ENCODE peak calls at places on chromosomes 7 and 10, in six cellular contexts. J, I, W, A, E and R are unnamed samples.

GRCh38 chr10:17200885-17201164 is 647 bp downstream of the TRDMT1 start:
- DNase-seq in J (peak; percentile 42), I (peak; percentile 38), W (no peak), A (peak; percentile 69), E (no peak), R (peak; percentile 49)

GRCh38 chr7:114856625-114857024 is 65.3 kb upstream of the MDFIC start:
- DNase-seq in J (no peak), I (peak; percentile 33), W (no peak), A (no peak), E (no peak), R (no peak)

GRCh38 chr7:30920584-30921539 is 9.2 kb downstream of the AQP1 start:
- DNase-seq in J (peak; percentile 79), I (peak; percentile 8), W (no peak), A (peak; percentile 23), E (peak; percentile 48), R (no peak)

GRCh38 chr10:28431139-28431538 is 101.8 kb upstream of the WAC start:
- DNase-seq in J (peak; percentile 10), I (no peak), W (no peak), A (no peak), E (no peak), R (no peak)

GRCh38 chr10:547591-548081 is 141.8 kb downstream of the DIP2C start:
- DNase-seq in J (no peak), I (no peak), W (no peak), A (no peak), E (no peak), R (no peak)

GRCh38 chr10:78341953-78342614 is 308.4 kb downstream of the RPS24 start:
- DNase-seq in J (no peak), I (no peak), W (no peak), A (no peak), E (no peak), R (no peak)

GRCh38 chr7:65509368-65510186 is 135.9 kb downstream of the ZNF92 start:
- DNase-seq in J (peak; percentile 14), I (no peak), W (no peak), A (no peak), E (peak; percentile 37), R (no peak)

GRCh38 chr7:69859342-69859741 is 261.1 kb downstream of the AUTS2 start:
- DNase-seq in J (no peak), I (no peak), W (no peak), A (no peak), E (no peak), R (no peak)

GRCh38 chr10:69769395-69769989 is 32.2 kb upstream of the COL13A1 start:
- DNase-seq in J (no peak), I (peak; percentile 61), W (peak; percentile 43), A (peak; percentile 66), E (no peak), R (no peak)

GRCh38 chr10:119713744-119714483 is 11.9 kb upstream of the INPP5F start:
- DNase-seq in J (no peak), I (no peak), W (no peak), A (no peak), E (no peak), R (no peak)

GRCh38 chr7:48667434-48667833 is 256.9 kb upstream of the CDC14C start:
- DNase-seq in J (no peak), I (no peak), W (no peak), A (no peak), E (no peak), R (no peak)

GRCh38 chr7:148699024-148699771 is 495 bp downstream of the CUL1 start:
- DNase-seq in J (peak; percentile 78), I (peak; percentile 68), W (no peak), A (peak; percentile 57), E (peak; percentile 76), R (no peak)

GRCh38 chr10:87579563-87579962 is 74.9 kb downstream of the MINPP1 start:
- DNase-seq in J (no peak), I (no peak), W (no peak), A (peak; percentile 47), E (no peak), R (no peak)

GRCh38 chr10:123606006-123606405 is 60.1 kb upstream of the GPR26 start:
- DNase-seq in J (no peak), I (no peak), W (no peak), A (no peak), E (no peak), R (no peak)

GRCh38 chr7:1679326-1679965 is 9.4 kb downstream of the ELFN1 start:
- DNase-seq in J (no peak), I (no peak), W (no peak), A (no peak), E (no peak), R (no peak)

GRCh38 chr10:43249151-43249961 is 17.5 kb downstream of the RASGEF1A start:
- DNase-seq in J (no peak), I (no peak), W (no peak), A (no peak), E (no peak), R (no peak)

GRCh38 chr7:130921391-130922180 is 187.6 kb upstream of the KLF14 start:
- DNase-seq in J (peak; percentile 16), I (no peak), W (peak; percentile 71), A (peak; percentile 48), E (no peak), R (no peak)

GRCh38 chr7:130942211-130942964 is 208.4 kb upstream of the KLF14 start:
- DNase-seq in J (no peak), I (peak; percentile 85), W (no peak), A (peak; percentile 96), E (no peak), R (no peak)

GRCh38 chr7:150967332-150967731 is 10.8 kb downstream of the KCNH2 start:
- DNase-seq in J (no peak), I (no peak), W (no peak), A (no peak), E (no peak), R (no peak)

GRCh38 chr10:28788767-28789166 is 111.4 kb downstream of the BAMBI start:
- DNase-seq in J (no peak), I (no peak), W (no peak), A (no peak), E (no peak), R (no peak)

GRCh38 chr10:103696094-103696410 is 159.3 kb downstream of the SH3PXD2A start:
- DNase-seq in J (no peak), I (no peak), W (no peak), A (no peak), E (no peak), R (no peak)
- H3K4me3 ChIP-seq in J (no peak overlapping the region), I (no peak overlapping the region), W (no peak overlapping the region), A (no peak overlapping the region), E (no peak overlapping the region), R (no peak overlapping the region)

DNA sequence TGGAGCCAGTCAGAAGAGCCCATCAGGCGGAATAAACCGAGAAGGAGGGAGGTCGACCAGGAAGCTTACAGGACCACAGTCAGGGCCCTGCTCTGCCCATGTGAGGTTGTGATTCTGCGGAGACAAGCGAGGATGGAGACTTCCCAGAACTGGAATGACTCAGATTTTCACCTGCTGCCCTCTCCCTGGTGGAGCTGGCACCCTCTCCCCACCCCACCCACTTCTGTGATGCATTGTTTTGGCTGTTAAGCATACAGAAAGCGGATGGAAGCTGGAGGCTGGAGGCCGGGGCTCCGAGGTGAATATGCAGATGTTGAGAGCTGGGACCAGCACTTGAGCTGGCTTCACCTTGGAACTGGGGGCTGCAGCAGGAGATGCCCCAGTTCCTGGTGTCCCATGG is 57.4 kb downstream of the NPTX2 start:
- DNase-seq in J (no peak), I (no peak), W (no peak), A (no peak), E (no peak), R (no peak)
- H3K4me3 ChIP-seq in J (no peak overlapping the region), I (no peak overlapping the region), W (no peak overlapping the region), A (no peak overlapping the region), E (no peak overlapping the region), R (no peak overlapping the region)

GRCh38 chr7:23469961-23470250 is 385 bp downstream of the IGF2BP3 start:
- DNase-seq in J (no peak), I (no peak), W (no peak), A (no peak), E (no peak), R (no peak)

GRCh38 chr7:23469150-23469960 is 936 bp downstream of the IGF2BP3 start:
- DNase-seq in J (peak; percentile 54), I (peak; percentile 42), W (no peak), A (no peak), E (no peak), R (no peak)

GRCh38 chr7:23467281-23467680 is 3.0 kb downstream of the IGF2BP3 start:
- DNase-seq in J (peak; percentile 23), I (no peak), W (no peak), A (no peak), E (no peak), R (no peak)

GRCh38 chr7:23467731-23468720 is 2.3 kb downstream of the IGF2BP3 start:
- DNase-seq in J (peak; percentile 78), I (peak; percentile 65), W (no peak), A (no peak), E (no peak), R (no peak)

DNA sequence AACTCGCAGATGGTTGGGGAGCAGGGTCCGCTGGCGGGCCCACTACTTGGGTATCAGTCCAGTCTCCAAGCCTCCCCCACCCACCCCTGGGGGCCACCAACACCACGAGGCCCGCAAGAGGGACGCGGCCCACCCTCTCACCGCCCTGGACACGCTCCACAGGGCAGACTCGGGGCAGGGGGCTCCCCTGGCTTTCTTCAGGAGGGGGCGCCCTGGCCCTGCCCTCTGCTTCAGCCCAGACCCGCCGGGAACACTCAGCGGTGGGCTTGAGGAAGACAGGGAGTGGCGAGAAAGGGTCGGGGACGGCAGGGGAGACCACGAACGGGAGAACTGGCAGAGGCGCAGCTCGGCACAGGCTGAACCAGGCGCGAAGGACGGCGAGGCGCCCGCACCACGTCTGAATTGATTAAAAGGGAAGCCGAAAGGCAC is 1.6 kb downstream of the IGF2BP3 start:
- DNase-seq in J (peak; percentile 40), I (no peak), W (no peak), A (no peak), E (no peak), R (no peak)
- H3K4me3 ChIP-seq in J (peak overlapping the region; percentile 72), I (peak overlapping the region; percentile 54), W (peak overlapping the region; percentile 50), A (peak overlapping the region; percentile 54), E (no peak overlapping the region), R (peak overlapping the region; percentile 75)

GRCh38 chr7:38178004-38178694 is at the start of gene STARD3NL:
- DNase-seq in J (peak; percentile 100), I (peak; percentile 100), W (peak; percentile 100), A (peak; percentile 100), E (peak; percentile 96), R (peak; percentile 100)

GRCh38 chr7:38177621-38178003 is 433 bp upstream of the STARD3NL start:
- DNase-seq in J (no peak), I (no peak), W (no peak), A (no peak), E (no peak), R (no peak)

GRCh38 chr7:38178695-38179344 is 775 bp downstream of the STARD3NL start:
- DNase-seq in J (no peak), I (no peak), W (no peak), A (peak; percentile 54), E (no peak), R (peak; percentile 20)

GRCh38 chr7:38181111-38181510 is 3.1 kb downstream of the STARD3NL start:
- DNase-seq in J (no peak), I (no peak), W (no peak), A (no peak), E (no peak), R (no peak)

DNA sequence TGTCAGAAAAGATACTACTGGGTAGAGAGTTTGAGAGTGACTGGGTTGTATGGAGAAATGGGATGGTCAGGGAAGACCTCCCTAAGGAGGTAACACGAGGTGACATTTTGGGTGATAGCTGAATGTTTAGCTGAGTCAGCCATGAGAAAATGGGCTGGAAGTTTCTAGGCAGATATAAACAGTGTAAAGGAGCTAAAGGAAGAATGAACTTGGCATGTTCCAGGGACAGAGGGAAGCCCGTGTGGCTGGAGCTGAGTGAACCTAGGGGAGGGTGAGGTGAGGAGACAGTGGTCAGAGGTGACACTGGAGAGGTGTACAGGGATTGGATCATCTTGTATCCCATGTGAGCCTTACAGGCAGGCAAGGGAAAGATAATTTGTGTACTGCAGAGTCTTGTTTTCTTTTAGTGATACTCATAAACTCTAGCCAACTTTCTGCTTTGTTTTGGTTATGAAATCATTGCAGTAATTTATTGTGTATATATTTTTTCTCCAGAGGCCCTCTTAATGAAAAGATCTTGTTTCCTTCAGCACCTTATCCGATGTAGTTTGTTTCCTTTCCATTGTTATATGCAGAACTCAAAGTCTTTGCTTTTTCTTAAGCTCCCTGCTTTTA is 1.8 kb downstream of the STARD3NL start:
- DNase-seq in J (no peak), I (no peak), W (no peak), A (peak; percentile 40), E (no peak), R (no peak)
- H3K4me3 ChIP-seq in J (no peak overlapping the region), I (no peak overlapping the region), W (no peak overlapping the region), A (peak overlapping the region; percentile 13), E (no peak overlapping the region), R (no peak overlapping the region)